ENCODE peak calls at places on chromosomes 11 and 22, in four cellular contexts. Q is tibial artery, A is heart left ventricle, P is K562. Y is an unnamed sample.

GRCh38 chr22:37230673-37231405 is 13.2 kb downstream of the RAC2 start:
- DNase-seq in P (no peak), Q (peak; percentile 40), A (no peak), Y (no peak)

GRCh38 chr22:24141586-24141985 is 39.7 kb upstream of the SUSD2 start:
- DNase-seq in A (no peak), Q (no peak), P (no peak), Y (no peak)

GRCh38 chr11:67354314-67355022 is 1.1 kb upstream of the POLD4 start:
- DNase-seq in Q (peak; percentile 96), A (peak; percentile 80), P (peak; percentile 92), Y (peak; percentile 62)

GRCh38 chr11:6647282-6647679 is 8.3 kb downstream of the DCHS1 start:
- DNase-seq in P (no peak), A (peak; percentile 18), Q (no peak), Y (no peak)

GRCh38 chr11:1307998-1308744 is 1.3 kb downstream of the TOLLIP start:
- DNase-seq in P (no peak), A (no peak), Q (no peak), Y (no peak)

GRCh38 chr22:27220349-27220748 is 563.0 kb downstream of the MIAT start:
- DNase-seq in Q (no peak), A (no peak), P (no peak), Y (no peak)

GRCh38 chr11:131418214-131418613 is 47.8 kb downstream of the NTM start:
- DNase-seq in A (no peak), P (no peak), Q (no peak), Y (peak; percentile 49)

GRCh38 chr11:36002196-36002595 is 58.3 kb downstream of the LDLRAD3 start:
- DNase-seq in A (no peak), Q (no peak), P (no peak), Y (no peak)

GRCh38 chr11:1640076-1640946 is 10.7 kb downstream of the KRTAP5-5 start:
- DNase-seq in P (peak; percentile 50), Q (no peak), A (no peak), Y (peak; percentile 45)

GRCh38 chr11:116062129-116062525 is 557.9 kb upstream of the CADM1 start:
- DNase-seq in P (no peak), A (no peak), Q (no peak), Y (no peak)

GRCh38 chr11:127362754-127363153 is 362.2 kb upstream of the KIRREL3 start:
- DNase-seq in P (no peak), Q (no peak), A (no peak), Y (no peak)

GRCh38 chr11:33706546-33706945 is 5.9 kb upstream of the C11orf91 start:
- DNase-seq in P (no peak), Q (no peak), A (no peak), Y (no peak)

GRCh38 chr22:21697021-21697771 is 31.4 kb downstream of the PPIL2 start:
- DNase-seq in P (no peak), Q (no peak), A (no peak), Y (no peak)

GRCh38 chr11:70623906-70624597 is 225.7 kb downstream of the CTTN start:
- DNase-seq in A (no peak), Q (no peak), P (no peak), Y (no peak)

GRCh38 chr11:20131744-20132666 is 28.3 kb downstream of the DBX1 start:
- DNase-seq in Q (peak; percentile 78), A (peak; percentile 42), P (peak; percentile 72), Y (peak; percentile 64)

GRCh38 chr11:33375688-33376311 is 118.6 kb downstream of the HIPK3 start:
- DNase-seq in A (no peak), Q (no peak), P (no peak), Y (peak; percentile 40)

GRCh38 chr11:68776442-68777235 is 25.3 kb upstream of the TESMIN start:
- DNase-seq in A (no peak), P (no peak), Q (no peak), Y (no peak)

DNA sequence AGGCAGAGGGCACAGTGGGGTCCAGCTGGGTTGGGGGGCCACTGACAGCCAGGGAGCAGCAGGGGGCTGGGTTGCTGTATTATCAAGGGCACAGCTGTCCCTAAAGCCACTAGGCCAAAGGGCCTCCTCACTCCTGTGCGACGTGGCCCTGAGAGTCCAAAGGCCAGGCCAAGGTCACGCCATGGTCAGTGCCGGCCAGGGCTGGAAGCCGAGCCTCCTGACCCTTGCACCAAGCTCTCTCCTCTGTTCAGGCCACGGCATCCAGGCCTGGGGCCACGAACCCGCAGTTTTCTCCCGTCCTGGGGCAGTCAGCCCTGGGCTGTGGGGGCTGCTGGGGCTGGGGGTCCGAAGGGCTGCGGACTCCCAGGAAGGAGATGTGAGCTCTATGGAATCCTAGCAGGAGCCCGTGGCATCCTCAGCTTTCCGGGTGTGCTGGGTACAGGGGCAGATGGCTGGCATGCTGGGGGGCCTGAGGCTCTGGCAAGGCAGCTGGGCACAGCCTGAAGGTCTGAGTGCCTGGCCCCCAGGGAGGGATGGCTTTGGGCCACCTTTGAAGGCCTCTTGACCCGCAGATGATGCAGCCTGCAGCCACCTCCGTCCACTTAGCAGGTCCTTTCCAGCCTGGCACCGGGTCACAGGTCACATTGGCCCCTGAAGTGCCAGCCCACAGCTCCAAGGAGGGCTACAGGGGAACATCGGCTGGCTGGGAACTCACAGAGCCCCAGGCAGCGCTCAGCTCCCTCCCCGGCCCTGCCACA is 17.3 kb upstream of the PPARA start:
- DNase-seq in Q (no peak), A (no peak), P (no peak), Y (no peak)
- H3K9me3 ChIP-seq in Q (no peaks in the 10 kb centered on the region), A (no peaks in the 10 kb centered on the region), P (no peaks in the 10 kb centered on the region), Y (no peaks in the 10 kb centered on the region)

GRCh38 chr11:63765688-63766241 is 2.8 kb downstream of the ZFTA start:
- DNase-seq in Q (peak; percentile 52), P (no peak), A (no peak), Y (no peak)

GRCh38 chr11:63768232-63769043 is at the start of gene ZFTA:
- DNase-seq in Q (peak; percentile 78), P (peak; percentile 72), A (peak; percentile 72), Y (peak; percentile 76)

GRCh38 chr11:63764712-63765631 is 3.6 kb downstream of the ZFTA start:
- DNase-seq in P (no peak), A (no peak), Q (peak; percentile 60), Y (no peak)

GRCh38 chr11:63767415-63768231 is 952 bp downstream of the ZFTA start:
- DNase-seq in A (peak; percentile 78), Q (peak; percentile 84), P (peak; percentile 73), Y (peak; percentile 32)

GRCh38 chr11:63766501-63767270 is 1.9 kb downstream of the ZFTA start:
- DNase-seq in Q (no peak), A (peak; percentile 11), P (no peak), Y (no peak)
- H3K4me3 ChIP-seq in Q (peak overlapping the region; percentile 91), A (peak overlapping the region; percentile 97), P (no peak overlapping the region), Y (no peak overlapping the region)

DNA sequence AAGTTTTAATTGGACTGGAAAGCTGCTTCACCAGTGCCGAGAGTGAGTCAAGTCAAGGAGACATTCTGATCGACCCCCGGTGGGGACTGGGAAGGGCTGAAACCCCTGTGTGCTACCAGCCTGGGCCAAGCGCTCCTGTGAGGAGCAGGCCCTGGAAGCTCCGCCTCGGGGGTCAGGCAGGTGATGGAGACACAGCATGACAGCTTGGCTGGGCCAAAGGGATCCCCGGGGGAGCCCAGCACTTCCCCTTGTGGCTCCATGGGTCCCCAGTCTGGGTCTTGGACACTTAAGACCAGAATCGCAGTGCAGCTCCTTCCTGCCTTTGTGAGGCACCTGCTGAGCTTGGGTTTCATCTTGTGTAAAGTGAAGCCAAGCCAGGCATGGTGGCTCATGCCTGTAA is 89.2 kb downstream of the MORC2 start:
- DNase-seq in A (no peak), Q (no peak), P (no peak), Y (no peak)
- H3K27ac ChIP-seq in A (no peak overlapping the region), Q (no peak overlapping the region), P (no peak overlapping the region), Y (peak overlapping the region; percentile 48)

GRCh38 chr22:48709453-48709852 is 1118.2 kb downstream of the BRD1 start:
- DNase-seq in Q (peak; percentile 54), A (no peak), P (no peak), Y (no peak)
- H3K9me3 ChIP-seq in Q (no peaks in the 10 kb centered on the region), A (no peaks in the 10 kb centered on the region), P (no peaks in the 10 kb centered on the region), Y (no peaks in the 10 kb centered on the region)

GRCh38 chr11:26996056-26996455 is 2.1 kb downstream of the FIBIN start:
- DNase-seq in P (no peak), A (no peak), Q (no peak), Y (no peak)

GRCh38 chr11:26987726-26988125 is 6.2 kb upstream of the FIBIN start:
- DNase-seq in A (no peak), Q (no peak), P (no peak), Y (no peak)

GRCh38 chr11:26994579-26995210 is 783 bp downstream of the FIBIN start:
- DNase-seq in A (no peak), P (no peak), Q (peak; percentile 68), Y (no peak)

GRCh38 chr11:26993965-26994446 is at the start of gene FIBIN:
- DNase-seq in P (no peak), A (peak; percentile 21), Q (peak; percentile 77), Y (no peak)

GRCh38 chr11:26992031-26992541 is 1.8 kb upstream of the FIBIN start:
- DNase-seq in Q (no peak), A (no peak), P (no peak), Y (no peak)
- H3K4me3 ChIP-seq in Q (peak overlapping the region; percentile 94), A (no peak overlapping the region), P (no peak overlapping the region), Y (no peak overlapping the region)

DNA sequence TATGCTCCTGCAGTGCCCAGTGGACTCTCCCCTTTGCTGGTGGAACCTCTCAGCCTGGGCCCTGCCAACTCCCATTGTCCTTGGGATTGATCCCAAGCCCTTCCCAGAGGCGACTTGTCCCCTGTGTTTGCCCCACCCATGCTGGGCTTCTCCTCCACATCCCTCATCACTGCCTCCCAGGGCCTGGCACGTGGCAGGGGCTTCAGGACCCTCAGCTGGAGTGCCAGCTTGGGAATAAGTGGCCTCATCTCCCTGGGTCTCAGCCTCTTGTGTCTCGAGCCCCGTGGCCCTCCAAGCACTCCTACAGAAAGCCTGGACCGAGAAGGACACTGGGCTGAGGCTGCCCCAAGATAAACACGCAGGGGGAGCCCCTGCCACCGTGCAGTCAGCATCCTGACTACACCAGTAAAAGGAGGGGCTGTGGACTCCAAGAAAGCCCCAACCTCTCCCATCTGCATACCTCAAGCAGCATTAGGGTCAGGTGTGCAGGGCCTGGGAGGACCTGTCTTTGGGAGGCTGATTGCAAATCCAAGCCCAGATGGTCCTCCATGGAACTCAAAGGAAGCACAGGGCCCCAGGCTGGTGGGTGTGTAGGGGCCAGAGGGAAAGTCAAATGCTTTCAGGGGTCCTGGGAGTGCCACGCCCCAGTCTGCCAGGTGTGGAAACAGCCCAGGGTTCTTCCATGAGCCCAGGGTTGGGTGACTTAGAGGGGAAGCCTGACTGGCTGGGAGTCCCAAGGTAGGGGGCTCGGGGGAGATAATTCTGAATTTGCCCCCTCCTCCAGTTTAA is 9.5 kb upstream of the GNAZ start:
- DNase-seq in A (no peak), Q (peak; percentile 60), P (no peak), Y (peak; percentile 5)
- H3K27ac ChIP-seq in A (no peak overlapping the region), Q (no peak overlapping the region), P (no peak overlapping the region), Y (no peak overlapping the region)

Y was measured in WERI-Rb-1.